ENCODE peak calls at places on chromosomes 16 and 17, in nine cellular contexts. One of them, this sample, is unnamed.
A peak's percentile ranks its signal among the peaks of the same experiment; 100 is the strongest.

GRCh38 chr17:14359251-14359939 is 58.5 kb downstream of the HS3ST3B1 start:
- DNase-seq in prostate gland: no peak
- DNase-seq in neural progenitor cell: no peak
- DNase-seq in GM12878: peak; percentile 26
- DNase-seq in CD4-positive, alpha-beta T cell: no peak
- DNase-seq in adrenal gland: no peak
- DNase-seq in heart right ventricle: peak; percentile 5
- DNase-seq in lower lobe of right lung: no peak
- DNase-seq in upper lobe of right lung: no peak
- DNase-seq in this sample: no peak

GRCh38 chr17:45276031-45276430 is 14.1 kb upstream of the SPATA32 start:
- DNase-seq in prostate gland: no peak
- DNase-seq in neural progenitor cell: no peak
- DNase-seq in GM12878: no peak
- DNase-seq in CD4-positive, alpha-beta T cell: no peak
- DNase-seq in adrenal gland: no peak
- DNase-seq in heart right ventricle: no peak
- DNase-seq in lower lobe of right lung: no peak
- DNase-seq in upper lobe of right lung: no peak
- DNase-seq in this sample: no peak

GRCh38 chr17:73759324-73760185 is 115.3 kb upstream of the SDK2 start:
- DNase-seq in prostate gland: no peak
- DNase-seq in neural progenitor cell: no peak
- DNase-seq in GM12878: no peak
- DNase-seq in CD4-positive, alpha-beta T cell: no peak
- DNase-seq in adrenal gland: peak; percentile 69
- DNase-seq in heart right ventricle: no peak
- DNase-seq in lower lobe of right lung: no peak
- DNase-seq in upper lobe of right lung: no peak
- DNase-seq in this sample: no peak

GRCh38 chr16:64950262-64950661 is 171.6 kb downstream of the CDH11 start:
- DNase-seq in prostate gland: no peak
- DNase-seq in neural progenitor cell: no peak
- DNase-seq in GM12878: no peak
- DNase-seq in CD4-positive, alpha-beta T cell: no peak
- DNase-seq in adrenal gland: no peak
- DNase-seq in heart right ventricle: no peak
- DNase-seq in lower lobe of right lung: no peak
- DNase-seq in upper lobe of right lung: no peak
- DNase-seq in this sample: no peak

GRCh38 chr16:74732951-74733350 is 32.3 kb upstream of the MLKL start:
- DNase-seq in prostate gland: no peak
- DNase-seq in neural progenitor cell: no peak
- DNase-seq in GM12878: no peak
- DNase-seq in CD4-positive, alpha-beta T cell: no peak
- DNase-seq in adrenal gland: no peak
- DNase-seq in heart right ventricle: no peak
- DNase-seq in lower lobe of right lung: no peak
- DNase-seq in upper lobe of right lung: no peak
- DNase-seq in this sample: no peak

GRCh38 chr16:35711435-35711834 is 2252.0 kb downstream of the TP53TG3F start:
- DNase-seq in prostate gland: no peak
- DNase-seq in neural progenitor cell: no peak
- DNase-seq in GM12878: no peak
- DNase-seq in CD4-positive, alpha-beta T cell: no peak
- DNase-seq in adrenal gland: no peak
- DNase-seq in heart right ventricle: no peak
- DNase-seq in lower lobe of right lung: no peak
- DNase-seq in upper lobe of right lung: no peak
- DNase-seq in this sample: no peak

GRCh38 chr16:18855196-18855595 is 53.8 kb upstream of the ARL6IP1 start:
- DNase-seq in prostate gland: no peak
- DNase-seq in neural progenitor cell: no peak
- DNase-seq in GM12878: no peak
- DNase-seq in CD4-positive, alpha-beta T cell: no peak
- DNase-seq in adrenal gland: no peak
- DNase-seq in heart right ventricle: no peak
- DNase-seq in lower lobe of right lung: no peak
- DNase-seq in upper lobe of right lung: no peak
- DNase-seq in this sample: no peak

GRCh38 chr17:81712468-81713003 is 452 bp downstream of the SLC25A10 start:
- DNase-seq in prostate gland: peak; percentile 27
- DNase-seq in neural progenitor cell: peak; percentile 60
- DNase-seq in GM12878: no peak
- DNase-seq in CD4-positive, alpha-beta T cell: no peak
- DNase-seq in adrenal gland: no peak
- DNase-seq in heart right ventricle: no peak
- DNase-seq in lower lobe of right lung: no peak
- DNase-seq in upper lobe of right lung: no peak
- DNase-seq in this sample: no peak

GRCh38 chr16:53865492-53865863 is 161.5 kb downstream of the FTO start:
- DNase-seq in prostate gland: no peak
- DNase-seq in neural progenitor cell: no peak
- DNase-seq in GM12878: peak; percentile 32
- DNase-seq in CD4-positive, alpha-beta T cell: no peak
- DNase-seq in adrenal gland: no peak
- DNase-seq in heart right ventricle: no peak
- DNase-seq in lower lobe of right lung: no peak
- DNase-seq in upper lobe of right lung: no peak
- DNase-seq in this sample: peak; percentile 45

GRCh38 chr16:73768786-73769203 is 527.8 kb upstream of the PSMD7 start:
- DNase-seq in prostate gland: no peak
- DNase-seq in neural progenitor cell: no peak
- DNase-seq in GM12878: no peak
- DNase-seq in CD4-positive, alpha-beta T cell: no peak
- DNase-seq in adrenal gland: peak; percentile 76
- DNase-seq in heart right ventricle: no peak
- DNase-seq in lower lobe of right lung: no peak
- DNase-seq in upper lobe of right lung: no peak
- DNase-seq in this sample: no peak

GRCh38 chr16:58499615-58500328 is at the start of gene NDRG4:
- DNase-seq in prostate gland: no peak
- DNase-seq in neural progenitor cell: peak; percentile 91
- DNase-seq in GM12878: no peak
- DNase-seq in CD4-positive, alpha-beta T cell: peak; percentile 49
- DNase-seq in adrenal gland: peak; percentile 93
- DNase-seq in heart right ventricle: peak; percentile 58
- DNase-seq in lower lobe of right lung: no peak
- DNase-seq in upper lobe of right lung: no peak
- DNase-seq in this sample: peak; percentile 60

GRCh38 chr16:70685938-70686375 is at the start of gene MTSS2:
- DNase-seq in prostate gland: peak; percentile 92
- DNase-seq in neural progenitor cell: peak; percentile 97
- DNase-seq in GM12878: no peak
- DNase-seq in CD4-positive, alpha-beta T cell: no peak
- DNase-seq in adrenal gland: peak; percentile 91
- DNase-seq in heart right ventricle: peak; percentile 86
- DNase-seq in lower lobe of right lung: peak; percentile 86
- DNase-seq in upper lobe of right lung: peak; percentile 93
- DNase-seq in this sample: peak; percentile 88

GRCh38 chr17:58242171-58242784 is 3.9 kb downstream of the LPO start:
- DNase-seq in prostate gland: no peak
- DNase-seq in neural progenitor cell: no peak
- DNase-seq in GM12878: no peak
- DNase-seq in CD4-positive, alpha-beta T cell: no peak
- DNase-seq in adrenal gland: peak; percentile 14
- DNase-seq in heart right ventricle: no peak
- DNase-seq in lower lobe of right lung: no peak
- DNase-seq in upper lobe of right lung: no peak
- DNase-seq in this sample: no peak

GRCh38 chr16:88633684-88634140 is 4.7 kb upstream of the IL17C start:
- DNase-seq in prostate gland: no peak
- DNase-seq in neural progenitor cell: peak; percentile 69
- DNase-seq in GM12878: peak; percentile 55
- DNase-seq in CD4-positive, alpha-beta T cell: peak; percentile 50
- DNase-seq in adrenal gland: peak; percentile 61
- DNase-seq in heart right ventricle: no peak
- DNase-seq in lower lobe of right lung: peak; percentile 62
- DNase-seq in upper lobe of right lung: peak; percentile 80
- DNase-seq in this sample: no peak

GRCh38 chr17:34616148-34616547 is 36.8 kb downstream of the TMEM132E start:
- DNase-seq in prostate gland: no peak
- DNase-seq in neural progenitor cell: peak; percentile 42
- DNase-seq in GM12878: no peak
- DNase-seq in CD4-positive, alpha-beta T cell: no peak
- DNase-seq in adrenal gland: no peak
- DNase-seq in heart right ventricle: no peak
- DNase-seq in lower lobe of right lung: no peak
- DNase-seq in upper lobe of right lung: no peak
- DNase-seq in this sample: no peak

GRCh38 chr16:242281-242680 is 7.7 kb downstream of the FAM234A start:
- DNase-seq in prostate gland: no peak
- DNase-seq in neural progenitor cell: no peak
- DNase-seq in GM12878: no peak
- DNase-seq in CD4-positive, alpha-beta T cell: no peak
- DNase-seq in adrenal gland: no peak
- DNase-seq in heart right ventricle: no peak
- DNase-seq in lower lobe of right lung: no peak
- DNase-seq in upper lobe of right lung: no peak
- DNase-seq in this sample: no peak

GRCh38 chr16:24125199-24125598 is 130.9 kb upstream of the CACNG3 start:
- DNase-seq in prostate gland: no peak
- DNase-seq in neural progenitor cell: peak; percentile 67
- DNase-seq in GM12878: no peak
- DNase-seq in CD4-positive, alpha-beta T cell: no peak
- DNase-seq in adrenal gland: no peak
- DNase-seq in heart right ventricle: no peak
- DNase-seq in lower lobe of right lung: no peak
- DNase-seq in upper lobe of right lung: no peak
- DNase-seq in this sample: no peak
- H3K27ac ChIP-seq in prostate gland: no peak overlapping the region
- H3K27ac ChIP-seq in neural progenitor cell: no peak overlapping the region
- H3K27ac ChIP-seq in GM12878: no peak overlapping the region
- H3K27ac ChIP-seq in CD4-positive, alpha-beta T cell: no peak overlapping the region
- H3K27ac ChIP-seq in adrenal gland: no peak overlapping the region
- H3K27ac ChIP-seq in heart right ventricle: no peak overlapping the region
- H3K27ac ChIP-seq in lower lobe of right lung: no peak overlapping the region
- H3K27ac ChIP-seq in upper lobe of right lung: no peak overlapping the region
- H3K27ac ChIP-seq in this sample: no peak overlapping the region

GRCh38 chr16:50369133-50369804 is 481 bp upstream of the BRD7 start:
- DNase-seq in prostate gland: no peak
- DNase-seq in neural progenitor cell: no peak
- DNase-seq in GM12878: no peak
- DNase-seq in CD4-positive, alpha-beta T cell: no peak
- DNase-seq in adrenal gland: no peak
- DNase-seq in heart right ventricle: no peak
- DNase-seq in lower lobe of right lung: no peak
- DNase-seq in upper lobe of right lung: no peak
- DNase-seq in this sample: no peak
- TF ChIP-seq CTCF in prostate gland: no peak
- TF ChIP-seq CTCF in neural progenitor cell: no peak
- TF ChIP-seq CTCF in GM12878: no peak
- TF ChIP-seq CTCF in CD4-positive, alpha-beta T cell: peak; percentile 16
- TF ChIP-seq CTCF in adrenal gland: no peak
- TF ChIP-seq CTCF in heart right ventricle: no peak
- TF ChIP-seq CTCF in lower lobe of right lung: peak; percentile 37
- TF ChIP-seq CTCF in upper lobe of right lung: no peak
- TF ChIP-seq CTCF in this sample: peak; percentile 22

DNA sequence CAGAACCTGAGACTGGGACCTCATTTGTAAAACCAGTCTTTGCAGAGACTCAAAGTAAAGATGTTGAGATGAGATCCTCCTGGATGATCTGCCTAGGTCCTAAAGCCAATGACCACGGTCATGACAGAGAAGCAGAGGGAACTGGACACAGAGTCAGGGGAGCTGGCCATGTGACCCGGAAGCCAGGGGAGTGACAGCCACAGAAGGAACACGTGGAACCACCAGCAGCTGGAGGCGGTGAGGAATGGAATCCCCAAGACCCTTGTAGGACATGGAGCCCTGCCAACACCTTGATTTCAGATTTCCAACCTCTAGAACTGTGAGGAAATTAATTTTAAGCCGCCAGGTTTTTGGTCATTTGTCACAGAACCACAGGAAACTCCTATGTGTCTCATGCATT is 37.0 kb downstream of the USP22 start:
- DNase-seq in prostate gland: no peak
- DNase-seq in neural progenitor cell: no peak
- DNase-seq in GM12878: no peak
- DNase-seq in CD4-positive, alpha-beta T cell: no peak
- DNase-seq in adrenal gland: no peak
- DNase-seq in heart right ventricle: no peak
- DNase-seq in lower lobe of right lung: no peak
- DNase-seq in upper lobe of right lung: peak; percentile 3
- DNase-seq in this sample: no peak
- H3K27ac ChIP-seq in prostate gland: no peak overlapping the region
- H3K27ac ChIP-seq in neural progenitor cell: no peak overlapping the region
- H3K27ac ChIP-seq in GM12878: no peak overlapping the region
- H3K27ac ChIP-seq in CD4-positive, alpha-beta T cell: no peak overlapping the region
- H3K27ac ChIP-seq in adrenal gland: no peak overlapping the region
- H3K27ac ChIP-seq in heart right ventricle: no peak overlapping the region
- H3K27ac ChIP-seq in lower lobe of right lung: no peak overlapping the region
- H3K27ac ChIP-seq in upper lobe of right lung: no peak overlapping the region
- H3K27ac ChIP-seq in this sample: no peak overlapping the region

GRCh38 chr17:65457635-65458257 is 103.7 kb downstream of the AXIN2 start:
- DNase-seq in prostate gland: no peak
- DNase-seq in neural progenitor cell: no peak
- DNase-seq in GM12878: no peak
- DNase-seq in CD4-positive, alpha-beta T cell: no peak
- DNase-seq in adrenal gland: no peak
- DNase-seq in heart right ventricle: no peak
- DNase-seq in lower lobe of right lung: no peak
- DNase-seq in upper lobe of right lung: no peak
- DNase-seq in this sample: no peak

GRCh38 chr17:65456368-65457151 is 104.9 kb downstream of the AXIN2 start:
- DNase-seq in prostate gland: no peak
- DNase-seq in neural progenitor cell: no peak
- DNase-seq in GM12878: no peak
- DNase-seq in CD4-positive, alpha-beta T cell: no peak
- DNase-seq in adrenal gland: no peak
- DNase-seq in heart right ventricle: no peak
- DNase-seq in lower lobe of right lung: no peak
- DNase-seq in upper lobe of right lung: no peak
- DNase-seq in this sample: no peak

GRCh38 chr17:65455154-65455971 is 106.1 kb downstream of the AXIN2 start:
- DNase-seq in prostate gland: no peak
- DNase-seq in neural progenitor cell: no peak
- DNase-seq in GM12878: no peak
- DNase-seq in CD4-positive, alpha-beta T cell: no peak
- DNase-seq in adrenal gland: no peak
- DNase-seq in heart right ventricle: no peak
- DNase-seq in lower lobe of right lung: no peak
- DNase-seq in upper lobe of right lung: no peak
- DNase-seq in this sample: no peak

GRCh38 chr17:65457183-65457582 is 104.3 kb downstream of the AXIN2 start:
- DNase-seq in prostate gland: no peak
- DNase-seq in neural progenitor cell: no peak
- DNase-seq in GM12878: no peak
- DNase-seq in CD4-positive, alpha-beta T cell: no peak
- DNase-seq in adrenal gland: no peak
- DNase-seq in heart right ventricle: no peak
- DNase-seq in lower lobe of right lung: no peak
- DNase-seq in upper lobe of right lung: no peak
- DNase-seq in this sample: no peak

DNA sequence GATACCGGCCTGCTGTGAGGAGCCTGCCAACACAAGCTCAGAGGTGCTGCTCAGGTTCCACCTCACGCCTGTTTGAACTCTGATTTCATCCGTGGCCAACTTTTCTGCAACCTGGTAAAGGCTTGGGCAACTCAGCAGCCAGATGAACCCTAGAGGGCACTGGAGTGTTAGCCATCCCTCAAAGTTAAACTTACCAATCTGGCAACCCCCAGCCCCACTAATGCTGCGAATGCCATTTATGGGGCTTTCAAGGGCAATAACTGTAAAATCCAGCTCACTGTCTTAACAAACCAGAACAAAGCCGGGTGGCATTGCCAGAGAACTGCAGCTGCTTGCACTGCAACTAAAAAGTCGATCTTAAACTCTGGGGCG is 105.5 kb downstream of the AXIN2 start:
- DNase-seq in prostate gland: peak; percentile 18
- DNase-seq in neural progenitor cell: peak; percentile 67
- DNase-seq in GM12878: no peak
- DNase-seq in CD4-positive, alpha-beta T cell: peak; percentile 19
- DNase-seq in adrenal gland: peak; percentile 54
- DNase-seq in heart right ventricle: peak; percentile 21
- DNase-seq in lower lobe of right lung: no peak
- DNase-seq in upper lobe of right lung: no peak
- DNase-seq in this sample: no peak
- TF ChIP-seq CTCF in prostate gland: no peak
- TF ChIP-seq CTCF in neural progenitor cell: peak; percentile 68
- TF ChIP-seq CTCF in GM12878: no peak
- TF ChIP-seq CTCF in CD4-positive, alpha-beta T cell: peak; percentile 45
- TF ChIP-seq CTCF in adrenal gland: peak; percentile 40
- TF ChIP-seq CTCF in heart right ventricle: peak; percentile 54
- TF ChIP-seq CTCF in lower lobe of right lung: peak; percentile 39
- TF ChIP-seq CTCF in upper lobe of right lung: peak; percentile 38
- TF ChIP-seq CTCF in this sample: no peak